ENCODE peak calls at places on chromosomes 4 and X, in six cellular contexts. I is H1, R is PC-3, Z is IMR-90, O is tibial artery, Q is hepatocyte. B is an unnamed sample.

GRCh38 chr4:166512267-166512666 is 639.2 kb downstream of the TLL1 start:
- DNase-seq in Q (no peak), I (no peak), R (no peak), Z (no peak), O (no peak), B (no peak)

GRCh38 chr4:111475001-111475400 is 670.3 kb upstream of the FAM241A start:
- DNase-seq in R (peak; percentile 52), Q (peak; percentile 69), Z (peak; percentile 39), O (no peak), I (peak; percentile 63), B (no peak)

GRCh38 chr4:173191623-173192041 is 23.0 kb downstream of the GALNT7 start:
- DNase-seq in I (no peak), Q (peak; percentile 29), O (no peak), R (peak; percentile 90), Z (peak; percentile 52), B (no peak)

GRCh38 chr4:83362492-83363329 is 28.1 kb upstream of the HPSE start:
- DNase-seq in Q (peak; percentile 51), I (no peak), R (peak; percentile 38), Z (peak; percentile 34), O (no peak), B (no peak)

GRCh38 chrX:70436380-70436779 is 8.3 kb upstream of the DLG3 start:
- DNase-seq in I (peak; percentile 60), Z (no peak), R (no peak), O (no peak), Q (no peak), B (no peak)

GRCh38 chr4:73676881-73677323 is 56.7 kb upstream of the RASSF6 start:
- DNase-seq in I (no peak), Z (peak; percentile 88), O (no peak), Q (peak; percentile 20), R (peak; percentile 100), B (no peak)

GRCh38 chrX:81280148-81280547 is 78.2 kb downstream of the SH3BGRL start:
- DNase-seq in O (no peak), Z (no peak), I (peak; percentile 51), R (no peak), Q (no peak), B (no peak)

GRCh38 chr4:6727081-6727942 is 11.3 kb downstream of the BLOC1S4 start:
- DNase-seq in I (no peak), Z (no peak), Q (peak; percentile 48), R (no peak), O (no peak), B (no peak)

GRCh38 chr4:151631349-151631748 is 129.5 kb downstream of the GATB start:
- DNase-seq in R (no peak), O (no peak), Q (no peak), Z (no peak), I (no peak), B (no peak)

GRCh38 chr4:139176299-139177048 is 544 bp downstream of the ELF2 start:
- DNase-seq in O (peak; percentile 87), R (peak; percentile 68), Z (peak; percentile 79), Q (peak; percentile 91), I (peak; percentile 89), B (peak; percentile 84)

GRCh38 chr4:86496094-86497060 is 97.7 kb upstream of the PTPN13 start:
- DNase-seq in R (peak; percentile 79), Z (peak; percentile 57), O (no peak), I (no peak), Q (peak; percentile 72), B (no peak)

GRCh38 chr4:82948647-82949204 is 48.2 kb downstream of the THAP9 start:
- DNase-seq in Q (no peak), I (no peak), O (no peak), Z (peak; percentile 52), R (peak; percentile 29), B (no peak)

GRCh38 chr4:183554878-183555585 is 50.2 kb downstream of the ING2 start:
- DNase-seq in O (no peak), Q (no peak), R (no peak), Z (no peak), I (no peak), B (no peak)

GRCh38 chr4:94571301-94571700 is 119.6 kb downstream of the PDLIM5 start:
- DNase-seq in O (no peak), Q (no peak), R (no peak), Z (no peak), I (no peak), B (no peak)

GRCh38 chr4:6724461-6725111 is 8.6 kb downstream of the BLOC1S4 start:
- DNase-seq in Q (no peak), O (no peak), I (no peak), R (no peak), Z (peak; percentile 41), B (no peak)

GRCh38 chr4:820230-821172 is 5.4 kb downstream of the CPLX1 start:
- DNase-seq in I (no peak), Z (no peak), O (no peak), Q (no peak), R (no peak), B (peak; percentile 53)

GRCh38 chrX:119757646-119757978 is 776 bp upstream of the SOWAHD start:
- DNase-seq in O (no peak), Q (no peak), Z (no peak), R (no peak), I (no peak), B (no peak)

GRCh38 chr4:80913381-80913780 is 117.1 kb upstream of the BMP3 start:
- DNase-seq in I (no peak), R (no peak), Q (no peak), O (no peak), Z (no peak), B (no peak)

GRCh38 chr4:173538148-173538902 is 8.3 kb upstream of the HAND2 start:
- DNase-seq in O (peak; percentile 26), R (no peak), I (peak; percentile 74), Z (no peak), Q (no peak), B (no peak)

GRCh38 chr4:88286897-88287296 is 2.5 kb upstream of the PPM1K start:
- DNase-seq in Q (no peak), I (no peak), R (no peak), O (no peak), Z (no peak), B (no peak)

GRCh38 chr4:172892300-172892699 is 276.3 kb upstream of the GALNT7 start:
- DNase-seq in O (no peak), I (peak; percentile 59), Q (no peak), R (peak; percentile 52), Z (peak; percentile 3), B (no peak)

GRCh38 chr4:92451792-92452191 is 148.0 kb downstream of the GRID2 start:
- DNase-seq in Q (no peak), I (no peak), R (peak; percentile 12), O (no peak), Z (no peak), B (no peak)

GRCh38 chr4:12924728-12925320 is 559.3 kb downstream of the RAB28 start:
- DNase-seq in O (no peak), Z (no peak), I (no peak), R (no peak), Q (peak; percentile 33), B (no peak)

GRCh38 chrX:136268051-136269048 is 17.1 kb upstream of the MAP7D3 start:
- DNase-seq in R (peak; percentile 67), O (peak; percentile 34), Q (peak; percentile 44), Z (peak; percentile 50), I (no peak), B (no peak)

GRCh38 chr4:25550376-25551030 is 105.1 kb upstream of the SLC34A2 start:
- DNase-seq in I (no peak), R (peak; percentile 51), O (no peak), Q (no peak), Z (no peak), B (no peak)

GRCh38 chr4:112082954-112083586 is 62.2 kb upstream of the FAM241A start:
- DNase-seq in I (no peak), Q (peak; percentile 65), R (peak; percentile 97), Z (peak; percentile 82), O (no peak), B (no peak)

GRCh38 chrX:47380268-47380667 is 9.9 kb downstream of the ZNF157 start:
- DNase-seq in O (peak; percentile 21), R (peak; percentile 62), Q (no peak), Z (no peak), I (no peak), B (no peak)

GRCh38 chrX:7263330-7263729 is 115.4 kb upstream of the PUDP start:
- DNase-seq in I (no peak), Z (no peak), Q (no peak), O (no peak), R (peak; percentile 6), B (no peak)

GRCh38 chr4:113437124-113437523 is 324.4 kb downstream of the CAMK2D start:
- DNase-seq in O (no peak), Q (no peak), Z (no peak), I (no peak), R (no peak), B (no peak)

GRCh38 chr4:183411291-183411861 is 33.1 kb upstream of the CDKN2AIP start:
- DNase-seq in I (no peak), O (no peak), Q (no peak), Z (peak; percentile 67), R (peak; percentile 42), B (no peak)

GRCh38 chrX:110795645-110796510 is at the start of gene CHRDL1:
- DNase-seq in Z (no peak), Q (peak; percentile 31), I (peak; percentile 55), R (no peak), O (peak; percentile 41), B (no peak)

GRCh38 chr4:11614426-11614825 is 185.7 kb upstream of the HS3ST1 start:
- DNase-seq in I (no peak), R (peak; percentile 94), Q (peak; percentile 69), Z (peak; percentile 37), O (no peak), B (peak; percentile 73)

GRCh38 chr4:139208404-139208945 is 31.5 kb upstream of the ELF2 start:
- DNase-seq in Q (no peak), Z (peak; percentile 91), I (no peak), R (no peak), O (peak; percentile 59), B (no peak)

GRCh38 chr4:80322716-80323115 is 12.8 kb upstream of the CFAP299 start:
- DNase-seq in Q (peak; percentile 13), R (peak; percentile 68), Z (peak; percentile 68), O (no peak), I (no peak), B (no peak)

GRCh38 chr4:38681283-38682066 is 17.5 kb downstream of the KLF3 start:
- DNase-seq in I (no peak), Z (peak; percentile 95), O (no peak), Q (no peak), R (no peak), B (no peak)

GRCh38 chrX:9222299-9222698 is 188.4 kb upstream of the FAM9B start:
- DNase-seq in Z (no peak), Q (no peak), I (no peak), R (no peak), O (no peak), B (no peak)
- H3K27ac ChIP-seq in Z (no peak overlapping the region), Q (no peak overlapping the region), I (no peak overlapping the region), R (no peak overlapping the region), O (no peak overlapping the region), B (no peak overlapping the region)

GRCh38 chr4:27006646-27007045 is 146.0 kb downstream of the STIM2 start:
- DNase-seq in Z (no peak), I (no peak), R (no peak), Q (no peak), O (no peak), B (no peak)
- H3K4me1 ChIP-seq in Z (peaks cover 10% of the 10 kb centered on the region), I (no peaks in the 10 kb centered on the region), R (peaks cover 75% of the 10 kb centered on the region), Q (peaks cover 13% of the 10 kb centered on the region), O (peaks cover 14% of the 10 kb centered on the region), B (peaks cover 17% of the 10 kb centered on the region)

GRCh38 chr4:105896461-105896939 is 1.2 kb downstream of the NPNT start:
- DNase-seq in R (no peak), O (no peak), Q (no peak), Z (no peak), I (no peak), B (peak; percentile 61)
- H3K4me3 ChIP-seq in R (peak overlapping the region; percentile 90), O (peak overlapping the region; percentile 93), Q (peak overlapping the region; percentile 95), Z (no peak overlapping the region), I (peak overlapping the region; percentile 57), B (peak overlapping the region; percentile 43)

GRCh38 chr4:4462970-4463369 is 76.1 kb downstream of the NSG1 start:
- DNase-seq in Q (no peak), I (no peak), O (no peak), R (no peak), Z (peak; percentile 27), B (no peak)
- H3K27ac ChIP-seq in Q (no peak overlapping the region), I (no peak overlapping the region), O (no peak overlapping the region), R (no peak overlapping the region), Z (no peak overlapping the region), B (no peak overlapping the region)

B was measured in RWPE2.